ENCODE peak calls at places on chromosomes 13 and 19, in five cellular contexts. Q, M, K, O and G are unnamed samples. For H3K4me1, the result is how much of the 10 kb centered on the place peaks cover.

GRCh38 chr13:62088155-62088554 is 672.5 kb upstream of the PCDH20 start:
- DNase-seq in Q (no peak), M (no peak), K (no peak), O (no peak), G (no peak)

GRCh38 chr13:33554919-33555791 is 262.8 kb upstream of the RFC3 start:
- DNase-seq in Q (no peak), M (no peak), K (no peak), O (no peak), G (no peak)

GRCh38 chr19:20472854-20473253 is 92.7 kb downstream of the ZNF737 start:
- DNase-seq in Q (no peak), M (no peak), K (no peak), O (no peak), G (no peak)

GRCh38 chr19:29685326-29685725 is 20.1 kb downstream of the PLEKHF1 start:
- DNase-seq in Q (no peak), M (no peak), K (no peak), O (peak), G (no peak)

GRCh38 chr19:18529782-18530181 is 7.9 kb upstream of the ELL start:
- DNase-seq in Q (no peak), M (no peak), K (no peak), O (no peak), G (no peak)

GRCh38 chr19:27905074-27905473 is 1307.9 kb downstream of the UQCRFS1 start:
- DNase-seq in Q (no peak), M (no peak), K (no peak), O (no peak), G (no peak)

GRCh38 chr19:35281303-35281702 is 1.0 kb upstream of the HAMP start:
- DNase-seq in Q (no peak), M (no peak), K (no peak), O (no peak), G (no peak)

GRCh38 chr19:31408460-31409124 is 59.4 kb upstream of the TSHZ3 start:
- DNase-seq in Q (no peak), M (no peak), K (no peak), O (peak), G (no peak)

GRCh38 chr19:15488489-15489226 is 9.4 kb upstream of the PGLYRP2 start:
- DNase-seq in Q (peak), M (no peak), K (no peak), O (no peak), G (no peak)

GRCh38 chr13:93847162-93847561 is 620.6 kb downstream of the GPC6 start:
- DNase-seq in Q (no peak), M (no peak), K (no peak), O (peak), G (no peak)

GRCh38 chr19:19548915-19549537 is 11.0 kb downstream of the CILP2 start:
- DNase-seq in Q (no peak), M (no peak), K (no peak), O (no peak), G (no peak)

GRCh38 chr13:111508902-111509509 is 188.6 kb downstream of the TEX29 start:
- DNase-seq in Q (no peak), M (no peak), K (no peak), O (no peak), G (no peak)

GRCh38 chr13:74230984-74231443 is 96.8 kb upstream of the KLF12 start:
- DNase-seq in Q (no peak), M (no peak), K (no peak), O (no peak), G (no peak)

GRCh38 chr13:22761709-22762108 is 419.1 kb upstream of the SGCG start:
- DNase-seq in Q (no peak), M (no peak), K (no peak), O (no peak), G (no peak)

GRCh38 chr19:7395793-7396192 is 47.1 kb downstream of the ARHGEF18 start:
- DNase-seq in Q (no peak), M (no peak), K (no peak), O (no peak), G (no peak)

GRCh38 chr13:94362411-94362909 is 117.0 kb downstream of the DCT start:
- DNase-seq in Q (no peak), M (peak), K (peak), O (peak), G (peak)

GRCh38 chr19:44282846-44283245 is 22.0 kb downstream of the ZNF235 start:
- DNase-seq in Q (no peak), M (no peak), K (no peak), O (no peak), G (no peak)

GRCh38 chr19:51746731-51747130 is 4.9 kb downstream of the FPR1 start:
- DNase-seq in Q (no peak), M (no peak), K (no peak), O (no peak), G (no peak)

GRCh38 chr19:18939922-18940775 is 868 bp downstream of the HOMER3 start:
- DNase-seq in Q (peak), M (no peak), K (no peak), O (peak), G (peak)

GRCh38 chr13:44629465-44630183 is 53.5 kb upstream of the TSC22D1 start:
- DNase-seq in Q (no peak), M (no peak), K (no peak), O (peak), G (no peak)

GRCh38 chr19:13082192-13083007 is 20.3 kb downstream of the LYL1 start:
- DNase-seq in Q (no peak), M (no peak), K (peak), O (peak), G (no peak)

GRCh38 chr19:12783849-12784393 is 7.4 kb upstream of the JUNB start:
- DNase-seq in Q (peak), M (peak), K (peak), O (no peak), G (no peak)

GRCh38 chr19:4393947-4394590 is 6.3 kb downstream of the SH3GL1 start:
- DNase-seq in Q (no peak), M (no peak), K (no peak), O (peak), G (no peak)

GRCh38 chr13:50127726-50128291 is 112.6 kb downstream of the KCNRG start:
- DNase-seq in Q (no peak), M (no peak), K (no peak), O (no peak), G (peak)

GRCh38 chr19:15101479-15102082 is 5.6 kb upstream of the SYDE1 start:
- DNase-seq in Q (no peak), M (no peak), K (no peak), O (no peak), G (no peak)

GRCh38 chr13:94272038-94272437 is 207.4 kb downstream of the DCT start:
- DNase-seq in Q (no peak), M (no peak), K (no peak), O (peak), G (no peak)

GRCh38 chr19:13165091-13165997 is 15.1 kb downstream of the IER2 start:
- DNase-seq in Q (no peak), M (no peak), K (peak), O (no peak), G (no peak)

GRCh38 chr19:5150331-5150901 is 181.5 kb downstream of the KDM4B start:
- DNase-seq in Q (no peak), M (no peak), K (no peak), O (no peak), G (no peak)

GRCh38 chr19:19774354-19775033 is 41.6 kb upstream of the ZNF14 start:
- DNase-seq in Q (no peak), M (no peak), K (no peak), O (no peak), G (no peak)

GRCh38 chr13:48161530-48162179 is 66.8 kb upstream of the MED4 start:
- DNase-seq in Q (peak), M (no peak), K (no peak), O (no peak), G (no peak)

GRCh38 chr13:20258208-20258962 is 26.3 kb upstream of the GJB6 start:
- DNase-seq in Q (no peak), M (no peak), K (no peak), O (no peak), G (no peak)

GRCh38 chr19:38543807-38544568 is 73.8 kb downstream of the MAP4K1 start:
- DNase-seq in Q (peak), M (no peak), K (peak), O (peak), G (no peak)

GRCh38 chr19:55650602-55651230 is 2.7 kb downstream of the CCDC106 start:
- DNase-seq in Q (no peak), M (no peak), K (no peak), O (no peak), G (no peak)

GRCh38 chr13:112077729-112078128 is 10.8 kb downstream of the SOX1 start:
- DNase-seq in Q (no peak), M (no peak), K (no peak), O (no peak), G (no peak)

GRCh38 chr19:19538077-19538764 is at the start of gene CILP2:
- DNase-seq in Q (peak), M (peak), K (peak), O (no peak), G (peak)

GRCh38 chr19:17192751-17193150 is 22.4 kb upstream of the USE1 start:
- DNase-seq in Q (no peak), M (no peak), K (no peak), O (no peak), G (no peak)
- H3K4me1 ChIP-seq in Q (under half), M (under half), K (under half), O (under half), G (under half)

DNA sequence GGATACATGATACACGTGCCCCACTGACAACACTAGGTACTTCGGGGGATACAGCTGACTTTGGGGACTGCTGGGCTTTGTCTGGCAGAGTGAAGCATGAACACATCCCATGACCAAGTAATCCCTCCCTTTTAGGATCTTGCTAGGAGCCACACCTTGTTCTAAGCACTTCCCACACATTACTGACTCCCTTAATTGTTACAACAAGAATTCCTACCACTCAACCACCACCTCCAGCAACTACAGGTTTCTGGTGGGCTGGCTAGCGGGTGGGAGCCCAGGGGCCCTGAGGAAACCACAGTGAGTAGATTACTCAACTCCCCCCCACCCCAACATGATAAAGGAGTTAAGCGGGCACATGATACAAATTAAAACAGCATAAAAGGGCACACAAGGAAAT is 7.2 kb upstream of the SLC35E1 start:
- DNase-seq in Q (no peak), M (no peak), K (no peak), O (no peak), G (no peak)
- H3K4me1 ChIP-seq in Q (half or more), M (under half), K (under half), O (under half), G (under half)

GRCh38 chr13:35479691-35480090 is 3.2 kb upstream of the MAB21L1 start:
- DNase-seq in Q (no peak), M (no peak), K (no peak), O (no peak), G (no peak)
- H3K4me1 ChIP-seq in Q (under half), M (under half), K (under half), O (under half), G (under half)

GRCh38 chr19:1654178-1654792 is 1.9 kb upstream of the TCF3 start:
- DNase-seq in Q (no peak), M (no peak), K (peak), O (no peak), G (no peak)
- H3K4me1 ChIP-seq in Q (under half), M (under half), K (under half), O (under half), G (under half)

GRCh38 chr13:30738946-30739528 is 3.7 kb downstream of the ALOX5AP start:
- DNase-seq in Q (no peak), M (no peak), K (no peak), O (no peak), G (no peak)

GRCh38 chr13:30737511-30738342 is 2.4 kb downstream of the ALOX5AP start:
- DNase-seq in Q (no peak), M (no peak), K (no peak), O (no peak), G (no peak)

GRCh38 chr13:30738526-30738925 is 3.2 kb downstream of the ALOX5AP start:
- DNase-seq in Q (no peak), M (no peak), K (no peak), O (no peak), G (no peak)

GRCh38 chr13:30742896-30743295 is 7.6 kb downstream of the ALOX5AP start:
- DNase-seq in Q (no peak), M (no peak), K (no peak), O (no peak), G (no peak)

GRCh38 chr13:30739646-30740642 is 4.6 kb downstream of the ALOX5AP start:
- DNase-seq in Q (no peak), M (peak), K (no peak), O (peak), G (no peak)
- H3K4me1 ChIP-seq in Q (under half), M (half or more), K (under half), O (under half), G (under half)

GRCh38 chr19:49338023-49338677 is 2.9 kb downstream of the CD37 start:
- DNase-seq in Q (no peak), M (no peak), K (peak), O (no peak), G (no peak)

GRCh38 chr19:49340069-49340864 is 5.1 kb downstream of the CD37 start:
- DNase-seq in Q (peak), M (no peak), K (peak), O (no peak), G (no peak)

GRCh38 chr19:49340865-49341718 is 5.9 kb downstream of the CD37 start:
- DNase-seq in Q (no peak), M (no peak), K (peak), O (no peak), G (no peak)

GRCh38 chr19:49338691-49339363 is 3.6 kb downstream of the CD37 start:
- DNase-seq in Q (peak), M (no peak), K (peak), O (peak), G (peak)

GRCh38 chr19:49339364-49340068 is 4.3 kb downstream of the CD37 start:
- DNase-seq in Q (peak), M (no peak), K (peak), O (peak), G (peak)
- H3K4me1 ChIP-seq in Q (under half), M (under half), K (under half), O (under half), G (under half)

GRCh38 chr19:33394723-33395560 is 21.4 kb downstream of the CEBPG start:
- DNase-seq in Q (peak), M (peak), K (peak), O (no peak), G (no peak)
- H3K4me1 ChIP-seq in Q (half or more), M (under half), K (under half), O (under half), G (under half)

DNA sequence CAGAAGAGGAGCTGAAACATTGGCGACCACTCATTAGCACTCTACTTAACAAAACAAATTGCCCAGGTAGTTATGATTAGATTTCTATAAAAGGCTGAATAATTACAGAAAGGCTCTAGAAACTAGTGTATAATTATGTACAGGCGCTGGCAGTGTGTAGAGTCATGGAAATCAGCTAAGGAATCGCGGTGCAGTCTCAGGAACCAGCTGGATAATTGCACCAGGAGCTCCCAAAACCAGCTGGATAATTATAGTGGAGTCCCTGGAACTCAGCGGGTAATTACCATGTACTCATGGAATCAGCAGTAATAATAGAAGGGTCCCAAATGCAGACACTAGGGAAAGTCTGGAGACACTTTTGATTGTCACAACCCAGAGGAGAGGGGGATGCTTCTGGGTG is 23.2 kb upstream of the TTYH1 start:
- DNase-seq in Q (no peak), M (no peak), K (no peak), O (no peak), G (no peak)
- H3K4me1 ChIP-seq in Q (under half), M (under half), K (under half), O (under half), G (under half)

GRCh38 chr13:37681295-37682032 is 82.9 kb upstream of the POSTN start:
- DNase-seq in Q (no peak), M (no peak), K (no peak), O (peak), G (no peak)

GRCh38 chr13:37682496-37682895 is 83.9 kb upstream of the POSTN start:
- DNase-seq in Q (no peak), M (no peak), K (no peak), O (no peak), G (no peak)

GRCh38 chr13:37686501-37686900 is 87.9 kb upstream of the POSTN start:
- DNase-seq in Q (no peak), M (no peak), K (no peak), O (no peak), G (no peak)

GRCh38 chr13:37680137-37680536 is 81.6 kb upstream of the POSTN start:
- DNase-seq in Q (no peak), M (no peak), K (no peak), O (no peak), G (no peak)

GRCh38 chr13:37685206-37685605 is 86.6 kb upstream of the POSTN start:
- DNase-seq in Q (no peak), M (no peak), K (no peak), O (peak), G (no peak)
- H3K4me1 ChIP-seq in Q (under half), M (under half), K (under half), O (under half), G (under half)